ENCODE peak calls at places on chromosomes 5 and 9, in nine cellular contexts. B is NCI-H1930; U is NCI-H1092; S is T1000; A is NCI-H1105; K is SW480; P is Caki2; T is foreskin fibroblast; E is CD4-positive, alpha-beta T cell. W is an unnamed sample.

GRCh38 chr9:32644698-32645097 is 9.2 kb upstream of the TAF1L start:
- DNase-seq in B (no peak), E (no peak), S (peak; percentile 5), K (peak; percentile 11), P (peak; percentile 39), A (no peak), U (no peak), T (peak; percentile 10), W (no peak)

GRCh38 chr5:55993013-55993412 is 1.8 kb downstream of the IL6ST start:
- DNase-seq in U (no peak), B (no peak), T (peak; percentile 57), A (no peak), K (no peak), P (peak; percentile 25), S (no peak), E (no peak), W (no peak)

GRCh38 chr5:169814522-169814921 is 165.8 kb downstream of the INSYN2B start:
- DNase-seq in U (no peak), A (no peak), S (no peak), T (peak; percentile 27), K (no peak), P (no peak), E (no peak), B (no peak), W (no peak)

GRCh38 chr5:20360243-20360642 is 372.2 kb upstream of the CDH18 start:
- DNase-seq in T (no peak), U (peak; percentile 80), S (no peak), K (no peak), P (no peak), A (no peak), E (no peak), B (no peak), W (peak; percentile 92)

GRCh38 chr9:133643362-133643755 is 7.2 kb downstream of the DBH start:
- DNase-seq in P (no peak), K (no peak), B (no peak), E (no peak), U (no peak), A (no peak), S (no peak), T (no peak), W (no peak)

GRCh38 chr9:22342489-22343217 is 104.0 kb upstream of the DMRTA1 start:
- DNase-seq in B (no peak), P (peak; percentile 61), A (no peak), S (peak; percentile 4), T (peak; percentile 5), E (no peak), U (no peak), K (peak; percentile 9), W (no peak)

GRCh38 chr9:127022913-127023665 is 99.3 kb downstream of the ANGPTL2 start:
- DNase-seq in S (no peak), T (no peak), A (no peak), B (no peak), E (no peak), K (no peak), U (no peak), P (no peak), W (no peak)

GRCh38 chr5:159083532-159083931 is 16.2 kb downstream of the EBF1 start:
- DNase-seq in K (no peak), U (no peak), S (no peak), E (no peak), P (no peak), B (no peak), A (no peak), T (no peak), W (no peak)

GRCh38 chr9:76321185-76321828 is 72.9 kb downstream of the RFK start:
- DNase-seq in E (no peak), S (peak; percentile 34), T (peak; percentile 71), U (no peak), A (no peak), B (no peak), P (peak; percentile 60), K (no peak), W (no peak)

GRCh38 chr9:134220311-134220710 is 55.9 kb upstream of the RNU6ATAC start:
- DNase-seq in S (no peak), P (no peak), T (no peak), B (no peak), A (no peak), E (no peak), K (no peak), U (no peak), W (no peak)

GRCh38 chr9:89178162-89179120 is at the start of gene SHC3:
- DNase-seq in U (no peak), K (no peak), S (no peak), B (no peak), P (no peak), E (no peak), A (no peak), T (peak; percentile 41), W (no peak)

GRCh38 chr5:125054106-125054505 is 307.7 kb upstream of the ZNF608 start:
- DNase-seq in S (no peak), K (peak; percentile 14), A (no peak), P (no peak), E (no peak), B (no peak), U (no peak), T (no peak), W (no peak)

GRCh38 chr5:147734839-147735238 is 47.7 kb downstream of the JAKMIP2 start:
- DNase-seq in A (no peak), K (no peak), U (no peak), S (no peak), B (no peak), E (no peak), T (no peak), P (no peak), W (no peak)

GRCh38 chr5:73189816-73190451 is 16.9 kb downstream of the TMEM174 start:
- DNase-seq in P (no peak), E (no peak), B (no peak), U (no peak), T (peak; percentile 84), A (no peak), K (peak; percentile 16), S (no peak), W (peak; percentile 67)

GRCh38 chr5:27038476-27038875 is at the start of gene CDH9:
- DNase-seq in U (no peak), A (no peak), E (no peak), B (no peak), S (no peak), P (no peak), T (no peak), K (no peak), W (no peak)

GRCh38 chr5:25066239-25066638 is 421.5 kb upstream of the CDH10 start:
- DNase-seq in E (no peak), S (no peak), K (no peak), A (no peak), T (no peak), B (no peak), P (no peak), U (no peak), W (no peak)

GRCh38 chr5:73155541-73156222 is 17.3 kb upstream of the TMEM174 start:
- DNase-seq in P (no peak), B (no peak), A (no peak), S (no peak), T (no peak), U (no peak), K (peak; percentile 17), E (no peak), W (no peak)

GRCh38 chr5:149060325-149060724 is 2.5 kb downstream of the SH3TC2 start:
- DNase-seq in U (no peak), P (no peak), A (peak; percentile 54), T (peak; percentile 80), K (peak; percentile 37), E (no peak), S (no peak), B (no peak), W (no peak)

GRCh38 chr5:132495063-132495671 is 4.6 kb upstream of the IRF1 start:
- DNase-seq in K (no peak), B (no peak), U (no peak), T (no peak), E (no peak), A (no peak), P (no peak), S (no peak), W (no peak)

GRCh38 chr9:93480728-93481324 is 27.4 kb upstream of the FAM120AOS start:
- DNase-seq in A (no peak), B (no peak), T (no peak), P (no peak), K (no peak), E (no peak), U (no peak), S (no peak), W (no peak)

GRCh38 chr9:127004946-127005769 is 90.6 kb downstream of the RALGPS1 start:
- DNase-seq in K (peak; percentile 37), P (no peak), U (no peak), B (no peak), E (peak; percentile 49), A (no peak), S (no peak), T (peak; percentile 22), W (no peak)

GRCh38 chr5:151692312-151692711 is 5.6 kb upstream of the SPARC start:
- DNase-seq in U (no peak), E (no peak), S (no peak), P (peak; percentile 90), K (no peak), B (no peak), A (no peak), T (peak; percentile 51), W (no peak)

GRCh38 chr9:35027871-35028270 is 38.3 kb downstream of the DNAJB5 start:
- DNase-seq in A (no peak), S (no peak), P (no peak), T (no peak), B (no peak), U (no peak), E (no peak), K (no peak), W (no peak)

GRCh38 chr9:27423919-27424710 is 100.0 kb upstream of the IFNK start:
- DNase-seq in K (no peak), P (no peak), U (no peak), T (no peak), B (no peak), E (no peak), A (no peak), S (no peak), W (no peak)

GRCh38 chr5:16965581-16965980 is 29.5 kb upstream of the MYO10 start:
- DNase-seq in S (no peak), A (no peak), E (no peak), K (no peak), U (no peak), T (peak; percentile 35), B (no peak), P (no peak), W (no peak)

GRCh38 chr5:112957970-112958773 is 18.4 kb upstream of the DCP2 start:
- DNase-seq in E (no peak), K (peak; percentile 46), U (no peak), S (peak; percentile 78), A (no peak), T (peak; percentile 99), P (peak; percentile 76), B (no peak), W (peak; percentile 88)

GRCh38 chr9:99348289-99348688 is 126.2 kb downstream of the SEC61B start:
- DNase-seq in U (no peak), E (no peak), A (no peak), T (no peak), P (no peak), K (no peak), S (no peak), B (no peak), W (no peak)

GRCh38 chr5:9009931-9010652 is 535.8 kb downstream of the SEMA5A start:
- DNase-seq in E (no peak), A (no peak), P (no peak), T (peak; percentile 77), U (no peak), B (no peak), K (no peak), S (no peak), W (no peak)

GRCh38 chr5:73030995-73031394 is 75.2 kb downstream of the FCHO2 start:
- DNase-seq in A (no peak), E (no peak), T (peak; percentile 91), U (no peak), B (no peak), P (peak; percentile 42), K (peak; percentile 19), S (peak; percentile 15), W (no peak)

GRCh38 chr5:168299372-168299771 is 7.9 kb downstream of the WWC1 start:
- DNase-seq in A (no peak), U (no peak), B (no peak), K (no peak), S (no peak), P (no peak), E (no peak), T (no peak), W (no peak)

GRCh38 chr9:93024986-93025630 is 33.4 kb upstream of the SUSD3 start:
- DNase-seq in B (no peak), T (no peak), S (no peak), K (no peak), P (no peak), A (no peak), E (no peak), U (no peak), W (no peak)